ENCODE peak calls at places on chromosome 20, in four cellular contexts. B is thoracic aorta, Z is GM23338, Y is astrocyte of the spinal cord. G is an unnamed sample.

GRCh38 chr20:46349742-46350056 is 41.4 kb upstream of the CDH22 start:
- DNase-seq in B (no peak), Z (no peak), Y (no peak), G (no peak)

GRCh38 chr20:57384953-57385761 is 6.0 kb upstream of the RBM38 start:
- DNase-seq in B (no peak), Z (no peak), Y (no peak), G (no peak)

GRCh38 chr20:24699321-24700165 is 230.1 kb downstream of the SYNDIG1 start:
- DNase-seq in B (no peak), Z (no peak), Y (no peak), G (no peak)

GRCh38 chr20:45408646-45409213 is 641 bp downstream of the DBNDD2 start:
- DNase-seq in B (no peak), Z (no peak), Y (no peak), G (no peak)

GRCh38 chr20:14992961-14993360 is 655.5 kb upstream of the FLRT3 start:
- DNase-seq in B (no peak), Z (no peak), Y (peak; percentile 1), G (peak; percentile 27)

GRCh38 chr20:4335722-4336121 is 320.4 kb upstream of the RNF24 start:
- DNase-seq in B (no peak), Z (no peak), Y (no peak), G (no peak)

GRCh38 chr20:37579091-37579490 is 51.4 kb upstream of the BLCAP start:
- DNase-seq in B (no peak), Z (no peak), Y (no peak), G (no peak)

GRCh38 chr20:22410556-22411130 is 173.7 kb downstream of the FOXA2 start:
- DNase-seq in B (no peak), Z (peak; percentile 18), Y (no peak), G (no peak)

GRCh38 chr20:11387189-11387754 is 530.4 kb upstream of the BTBD3 start:
- DNase-seq in B (no peak), Z (no peak), Y (peak; percentile 88), G (peak; percentile 90)

GRCh38 chr20:4898282-4898681 is 103.0 kb downstream of the SLC23A2 start:
- DNase-seq in B (peak; percentile 25), Z (no peak), Y (peak; percentile 66), G (peak; percentile 64)

GRCh38 chr20:4904127-4904860 is 97.0 kb downstream of the SLC23A2 start:
- DNase-seq in B (no peak), Z (no peak), Y (no peak), G (no peak)

GRCh38 chr20:7627734-7628663 is 312.3 kb downstream of the HAO1 start:
- DNase-seq in B (no peak), Z (no peak), Y (peak; percentile 38), G (no peak)

GRCh38 chr20:44714701-44715494 is at the start of gene CCN5:
- DNase-seq in B (peak; percentile 73), Z (no peak), Y (peak; percentile 84), G (no peak)

GRCh38 chr20:59023616-59024015 is 4.4 kb downstream of the TUBB1 start:
- DNase-seq in B (no peak), Z (no peak), Y (no peak), G (no peak)

GRCh38 chr20:5827098-5827853 is 77.1 kb downstream of the SHLD1 start:
- DNase-seq in B (no peak), Z (no peak), Y (no peak), G (no peak)

GRCh38 chr20:54132612-54133433 is 41.0 kb downstream of the CYP24A1 start:
- DNase-seq in B (no peak), Z (peak; percentile 76), Y (peak; percentile 97), G (peak; percentile 98)

GRCh38 chr20:32031007-32031958 is 20.8 kb upstream of the HCK start:
- DNase-seq in B (peak; percentile 42), Z (peak; percentile 100), Y (peak; percentile 63), G (peak; percentile 11)

GRCh38 chr20:57810511-57811372 is 100.9 kb upstream of the PMEPA1 start:
- DNase-seq in B (no peak), Z (peak; percentile 11), Y (peak; percentile 15), G (no peak)

GRCh38 chr20:59783020-59784010 is 150.1 kb downstream of the SYCP2 start:
- DNase-seq in B (no peak), Z (peak; percentile 89), Y (peak; percentile 32), G (no peak)

DNA sequence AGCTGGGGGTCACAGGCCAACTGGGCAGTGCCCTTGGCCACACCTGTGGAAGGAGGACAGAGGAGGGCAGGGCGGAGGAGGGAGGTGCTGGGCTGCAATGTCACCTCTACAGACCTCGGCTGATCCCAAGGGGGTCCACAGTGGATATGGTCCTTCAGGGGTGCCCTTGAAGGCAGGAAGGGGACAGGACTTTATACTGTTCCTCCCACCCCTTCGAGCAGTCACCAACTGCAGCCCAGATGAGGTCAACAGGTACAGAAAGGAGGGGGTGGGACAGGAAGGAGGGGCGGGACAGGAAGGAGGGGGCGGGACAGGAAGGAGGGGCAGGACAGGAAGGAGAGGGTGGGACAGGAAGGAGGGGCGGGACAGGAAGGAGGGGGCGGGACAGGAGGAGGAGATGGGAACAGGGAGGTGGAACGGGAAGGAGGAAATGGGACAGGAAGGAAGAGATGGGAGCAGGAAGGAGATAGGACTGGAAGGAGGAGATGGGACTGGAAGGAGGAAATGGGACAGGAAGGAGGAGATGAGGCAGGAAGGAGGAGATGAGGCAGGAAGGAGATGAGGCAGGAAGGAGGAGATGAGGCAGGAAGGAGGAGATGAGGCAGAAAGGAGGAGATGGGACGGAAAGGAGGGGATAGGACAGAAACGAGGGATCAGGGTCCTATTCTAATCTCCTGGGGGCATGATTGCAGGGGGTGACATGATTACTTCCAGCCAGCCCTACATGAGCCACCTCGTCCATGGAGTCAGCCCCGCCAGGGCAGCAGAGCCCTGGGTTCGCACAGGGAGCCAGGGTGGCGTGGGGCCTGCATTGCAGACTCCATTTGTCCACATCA is 19.4 kb upstream of the MRGBP start:
- DNase-seq in B (no peak), Z (peak; percentile 67), Y (no peak), G (no peak)
- H3K4me3 ChIP-seq in B (no peak overlapping the region), Z (no peak overlapping the region), Y (no peak overlapping the region), G (no peak overlapping the region)

GRCh38 chr20:840858-841567 is 7.5 kb downstream of the FAM110A start:
- DNase-seq in B (no peak), Z (peak; percentile 70), Y (no peak), G (no peak)
- H3K4me3 ChIP-seq in B (peak overlapping the region; percentile 53), Z (peak overlapping the region; percentile 86), Y (peak overlapping the region; percentile 48), G (peak overlapping the region; percentile 51)

GRCh38 chr20:50073500-50073899 is 39.5 kb downstream of the UBE2V1 start:
- DNase-seq in B (no peak), Z (no peak), Y (no peak), G (no peak)

GRCh38 chr20:50068041-50068651 is 44.8 kb downstream of the UBE2V1 start:
- DNase-seq in B (no peak), Z (no peak), Y (no peak), G (no peak)

GRCh38 chr20:50067461-50067860 is 45.5 kb downstream of the UBE2V1 start:
- DNase-seq in B (no peak), Z (no peak), Y (no peak), G (no peak)

GRCh38 chr20:50070361-50070760 is 42.6 kb downstream of the UBE2V1 start:
- DNase-seq in B (no peak), Z (no peak), Y (no peak), G (no peak)

GRCh38 chr20:50071039-50071888 is 41.7 kb downstream of the UBE2V1 start:
- DNase-seq in B (peak; percentile 70), Z (peak; percentile 92), Y (peak; percentile 74), G (no peak)
- H3K4me3 ChIP-seq in B (peak overlapping the region; percentile 63), Z (peak overlapping the region; percentile 51), Y (peak overlapping the region; percentile 35), G (peak overlapping the region; percentile 42)

GRCh38 chr20:43536817-43537440 is 21.9 kb upstream of the SGK2 start:
- DNase-seq in B (no peak), Z (peak; percentile 17), Y (no peak), G (no peak)

GRCh38 chr20:43536041-43536816 is 22.6 kb upstream of the SGK2 start:
- DNase-seq in B (no peak), Z (no peak), Y (no peak), G (no peak)

GRCh38 chr20:43534016-43534415 is 24.8 kb upstream of the SGK2 start:
- DNase-seq in B (no peak), Z (no peak), Y (no peak), G (no peak)

GRCh38 chr20:43534791-43535350 is 24.0 kb upstream of the SGK2 start:
- DNase-seq in B (no peak), Z (no peak), Y (no peak), G (no peak)

DNA sequence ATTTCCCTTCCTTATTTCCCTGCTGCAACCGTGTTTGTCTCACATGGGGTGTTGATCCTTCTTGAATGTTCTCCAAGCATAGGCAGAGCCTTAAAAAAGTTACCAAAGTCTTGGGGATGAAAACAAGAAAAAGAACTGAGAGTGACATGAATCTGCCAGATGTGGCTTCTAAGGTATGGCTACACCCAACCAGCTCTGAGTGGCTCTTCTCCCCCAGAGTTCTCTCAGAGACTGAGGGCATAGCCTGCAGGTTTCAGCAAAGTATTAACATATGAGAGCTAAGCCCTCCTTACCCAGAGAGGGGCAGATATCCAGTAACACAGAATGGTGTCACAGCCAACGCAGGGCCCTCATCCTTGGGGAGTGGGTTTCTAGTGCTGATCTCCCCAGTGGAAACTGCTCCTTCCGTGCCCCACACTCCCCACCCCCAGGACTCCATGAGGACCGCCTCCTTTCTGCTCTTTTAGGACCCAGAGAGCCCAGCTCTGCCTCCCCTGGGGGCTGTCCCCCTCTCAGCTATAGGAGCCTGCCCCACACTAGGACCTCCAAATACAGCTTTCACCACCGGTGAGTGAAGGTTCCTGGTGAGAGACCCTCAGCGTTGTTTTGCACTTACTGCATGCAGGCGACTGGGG is 23.3 kb upstream of the SGK2 start:
- DNase-seq in B (no peak), Z (no peak), Y (no peak), G (no peak)
- H3K4me3 ChIP-seq in B (no peak overlapping the region), Z (no peak overlapping the region), Y (no peak overlapping the region), G (no peak overlapping the region)

GRCh38 chr20:17875106-17875980 is 93.3 kb downstream of the SNX5 start:
- DNase-seq in B (no peak), Z (no peak), Y (peak; percentile 82), G (peak; percentile 80)
- H3K4me3 ChIP-seq in B (no peak overlapping the region), Z (no peak overlapping the region), Y (no peak overlapping the region), G (no peak overlapping the region)

GRCh38 chr20:62643521-62644043 is 1.3 kb downstream of the SLCO4A1 start:
- DNase-seq in B (no peak), Z (no peak), Y (no peak), G (no peak)
- H3K4me3 ChIP-seq in B (peak overlapping the region; percentile 73), Z (peak overlapping the region; percentile 78), Y (no peak overlapping the region), G (no peak overlapping the region)

GRCh38 chr20:33408716-33409654 is 7.7 kb upstream of the CDK5RAP1 start:
- DNase-seq in B (no peak), Z (no peak), Y (no peak), G (no peak)

GRCh38 chr20:33410081-33410742 is 8.9 kb upstream of the CDK5RAP1 start:
- DNase-seq in B (no peak), Z (no peak), Y (no peak), G (no peak)

GRCh38 chr20:33407796-33408195 is 6.5 kb upstream of the CDK5RAP1 start:
- DNase-seq in B (no peak), Z (no peak), Y (no peak), G (no peak)

GRCh38 chr20:33408313-33408712 is 7.0 kb upstream of the CDK5RAP1 start:
- DNase-seq in B (no peak), Z (no peak), Y (no peak), G (no peak)

GRCh38 chr20:33407251-33407650 is 5.9 kb upstream of the CDK5RAP1 start:
- DNase-seq in B (no peak), Z (no peak), Y (peak; percentile 42), G (no peak)
- H3K4me3 ChIP-seq in B (no peak overlapping the region), Z (no peak overlapping the region), Y (no peak overlapping the region), G (no peak overlapping the region)